ENCODE peak calls at places on chromosomes 16 and 17, in five cellular contexts. O is psoas muscle, D is cardiac muscle cell, H is PC-3, E is neural progenitor cell. J is an unnamed sample.

GRCh38 chr16:1438229-1439057 is 5.9 kb downstream of the CCDC154 start:
- DNase-seq in O (no peak), D (no peak), H (no peak), E (no peak), J (no peak)

GRCh38 chr17:17479209-17479608 is 2.4 kb downstream of the MED9 start:
- DNase-seq in O (no peak), D (no peak), H (no peak), E (no peak), J (no peak)

GRCh38 chr16:66845791-66846221 is 1.6 kb downstream of the CA7 start:
- DNase-seq in O (no peak), D (no peak), H (no peak), E (no peak), J (no peak)

GRCh38 chr16:15493416-15494181 is 59.2 kb downstream of the BMERB1 start:
- DNase-seq in O (no peak), D (no peak), H (no peak), E (no peak), J (no peak)

GRCh38 chr17:80838381-80839345 is 153.0 kb upstream of the CHMP6 start:
- DNase-seq in O (no peak), D (no peak), H (no peak), E (peak; percentile 58), J (no peak)

GRCh38 chr16:1528921-1529537 is 4.4 kb upstream of the TMEM204 start:
- DNase-seq in O (no peak), D (no peak), H (no peak), E (no peak), J (no peak)

GRCh38 chr17:57284583-57284982 is 28.3 kb downstream of the MSI2 start:
- DNase-seq in O (no peak), D (no peak), H (no peak), E (no peak), J (no peak)

GRCh38 chr17:17859909-17860760 is 23.3 kb upstream of the SREBF1 start:
- DNase-seq in O (peak; percentile 65), D (peak; percentile 72), H (peak; percentile 78), E (peak; percentile 80), J (peak; percentile 77)

DNA sequence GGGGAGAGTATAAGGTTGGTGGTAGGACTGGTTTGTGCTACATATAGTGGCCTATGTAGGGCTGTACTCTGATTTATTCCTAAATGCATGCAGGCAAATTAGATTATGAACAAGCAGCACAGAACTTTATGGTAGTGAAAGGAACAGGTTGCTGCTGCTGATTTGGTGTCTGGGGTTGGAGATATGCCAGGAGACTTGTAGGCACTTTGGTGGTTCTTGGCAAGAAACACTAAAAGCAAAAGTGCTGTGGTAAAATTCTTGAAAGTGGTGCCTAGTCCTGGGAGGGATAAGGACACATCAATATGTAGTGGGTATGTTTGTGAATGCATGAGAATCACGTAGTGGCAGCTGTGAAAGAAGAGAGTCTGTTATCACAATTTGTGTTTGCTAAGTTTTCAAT is 2126.0 kb downstream of the TP53TG3F start:
- DNase-seq in O (no peak), D (no peak), H (no peak), E (no peak), J (no peak)
- H3K9me3 ChIP-seq in O (peaks cover 3% of the 10 kb centered on the region), D (no peaks in the 10 kb centered on the region), H (no peaks in the 10 kb centered on the region), E (peaks cover 29% of the 10 kb centered on the region), J (no peaks in the 10 kb centered on the region)

GRCh38 chr16:24875466-24875865 is 29.7 kb downstream of the SLC5A11 start:
- DNase-seq in O (no peak), D (no peak), H (no peak), E (no peak), J (no peak)

GRCh38 chr16:24869033-24869432 is 23.3 kb downstream of the SLC5A11 start:
- DNase-seq in O (no peak), D (no peak), H (no peak), E (no peak), J (no peak)

GRCh38 chr16:24871891-24872290 is 26.1 kb downstream of the SLC5A11 start:
- DNase-seq in O (no peak), D (no peak), H (no peak), E (no peak), J (no peak)

GRCh38 chr16:24876231-24876630 is 30.5 kb downstream of the SLC5A11 start:
- DNase-seq in O (no peak), D (no peak), H (no peak), E (no peak), J (no peak)

GRCh38 chr16:24873028-24873427 is 27.3 kb downstream of the SLC5A11 start:
- DNase-seq in O (no peak), D (no peak), H (no peak), E (no peak), J (no peak)
- H3K4me1 ChIP-seq in O (no peaks in the 10 kb centered on the region), D (no peaks in the 10 kb centered on the region), H (no peaks in the 10 kb centered on the region), E (no peaks in the 10 kb centered on the region), J (no peaks in the 10 kb centered on the region)

GRCh38 chr16:62678796-62679195 is 642.6 kb upstream of the CDH8 start:
- DNase-seq in O (no peak), D (no peak), H (no peak), E (no peak), J (no peak)
- H3K9me3 ChIP-seq in O (peaks cover 7% of the 10 kb centered on the region), D (no peaks in the 10 kb centered on the region), H (peaks cover 3% of the 10 kb centered on the region), E (no peaks in the 10 kb centered on the region), J (peaks cover 10% of the 10 kb centered on the region)

DNA sequence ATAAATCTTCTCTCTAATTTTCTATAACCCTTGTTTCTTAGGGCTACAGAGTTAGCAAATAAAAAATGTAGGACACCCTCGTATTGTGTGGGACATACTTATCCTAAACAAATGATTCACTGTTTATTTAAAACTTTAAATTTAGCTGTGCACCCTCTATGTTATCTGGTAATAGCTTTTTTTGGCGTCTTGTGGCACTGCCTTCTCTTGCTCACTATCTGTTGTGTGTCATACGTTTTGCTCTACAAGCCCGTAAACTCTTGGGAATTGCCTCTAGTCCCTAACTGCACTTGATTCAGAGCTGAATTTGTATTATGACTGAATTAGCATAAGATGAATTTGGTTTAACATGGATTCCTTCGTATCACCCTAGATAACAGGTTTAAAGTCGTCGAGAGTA is 144.3 kb upstream of the MYOCD start:
- DNase-seq in O (no peak), D (no peak), H (no peak), E (no peak), J (no peak)
- H3K4me1 ChIP-seq in O (no peaks in the 10 kb centered on the region), D (peaks cover 21% of the 10 kb centered on the region), H (no peaks in the 10 kb centered on the region), E (no peaks in the 10 kb centered on the region), J (peaks cover 2% of the 10 kb centered on the region)

DNA sequence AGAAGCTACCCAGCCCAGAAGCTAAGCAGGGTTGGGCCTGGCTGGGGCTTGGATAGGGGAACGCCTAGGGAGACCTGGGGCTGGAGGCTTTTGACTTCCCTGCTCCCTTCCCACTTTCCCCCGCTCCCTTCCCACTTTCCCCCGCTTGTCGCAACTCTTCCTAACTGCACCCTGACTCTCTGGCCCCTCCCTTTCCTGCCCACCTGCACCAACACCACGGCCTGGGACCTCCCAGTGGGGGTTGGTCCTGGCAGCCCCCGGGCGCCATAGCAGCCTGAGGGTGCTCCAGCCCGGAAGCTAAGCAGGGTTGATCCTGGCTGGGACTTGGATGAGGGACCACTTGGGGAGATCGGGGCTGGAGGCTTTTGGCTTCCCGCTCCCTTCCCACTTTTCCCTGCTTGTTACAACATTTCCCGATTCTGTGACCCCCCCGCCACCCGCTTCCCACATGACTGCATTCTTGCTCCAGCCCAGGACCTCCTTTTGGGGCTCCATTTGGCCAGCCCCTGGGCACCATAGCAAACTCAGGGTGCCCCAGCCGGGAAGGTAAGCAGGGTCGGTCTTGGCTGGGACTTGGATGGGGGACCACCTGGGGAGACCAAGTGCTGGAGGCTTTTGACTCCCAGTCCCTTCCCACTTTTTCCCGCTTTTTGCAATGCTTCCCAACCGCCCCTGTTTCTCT is 2287.0 kb downstream of the TP53TG3F start:
- DNase-seq in O (no peak), D (no peak), H (no peak), E (no peak), J (no peak)
- H3K9me3 ChIP-seq in O (no peaks in the 10 kb centered on the region), D (no peaks in the 10 kb centered on the region), H (no peaks in the 10 kb centered on the region), E (peaks cover 3% of the 10 kb centered on the region), J (no peaks in the 10 kb centered on the region)

GRCh38 chr17:82196273-82196672 is 16.4 kb downstream of the CCDC57 start:
- DNase-seq in O (no peak), D (no peak), H (no peak), E (no peak), J (no peak)

GRCh38 chr17:82193520-82194236 is 19.0 kb downstream of the CCDC57 start:
- DNase-seq in O (no peak), D (no peak), H (no peak), E (no peak), J (no peak)

GRCh38 chr17:82198092-82198491 is 14.6 kb downstream of the CCDC57 start:
- DNase-seq in O (no peak), D (no peak), H (no peak), E (no peak), J (no peak)

GRCh38 chr17:82195675-82196258 is 16.9 kb downstream of the CCDC57 start:
- DNase-seq in O (no peak), D (no peak), H (no peak), E (no peak), J (no peak)

DNA sequence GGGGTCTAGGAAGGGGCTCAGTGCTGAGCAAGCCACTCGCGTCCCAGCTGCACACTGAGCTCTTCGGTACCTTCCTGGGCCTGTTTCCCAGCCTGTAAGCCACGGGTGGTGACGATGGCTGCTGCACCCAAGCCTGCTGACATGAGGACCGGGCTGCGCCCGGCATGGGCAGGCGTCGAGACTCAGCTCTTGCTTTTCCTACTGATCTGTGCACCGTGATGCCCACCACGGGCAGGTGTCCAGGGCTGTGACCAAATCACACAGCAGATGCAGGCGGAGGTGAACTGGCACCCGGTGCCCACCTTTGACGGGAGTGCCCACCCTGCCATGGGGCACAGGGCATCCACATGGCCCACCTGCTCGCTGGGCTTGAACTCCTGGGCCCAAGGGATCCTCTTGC is 17.9 kb downstream of the CCDC57 start:
- DNase-seq in O (no peak), D (no peak), H (no peak), E (no peak), J (no peak)
- H3K4me1 ChIP-seq in O (no peaks in the 10 kb centered on the region), D (no peaks in the 10 kb centered on the region), H (no peaks in the 10 kb centered on the region), E (no peaks in the 10 kb centered on the region), J (no peaks in the 10 kb centered on the region)

GRCh38 chr16:35447010-35447558 is 1987.7 kb downstream of the TP53TG3F start:
- DNase-seq in O (no peak), D (no peak), H (no peak), E (no peak), J (no peak)

GRCh38 chr16:35452471-35452870 is 1993.1 kb downstream of the TP53TG3F start:
- DNase-seq in O (no peak), D (no peak), H (no peak), E (no peak), J (no peak)

GRCh38 chr16:35449663-35450062 is 1990.3 kb downstream of the TP53TG3F start:
- DNase-seq in O (no peak), D (no peak), H (no peak), E (no peak), J (no peak)

DNA sequence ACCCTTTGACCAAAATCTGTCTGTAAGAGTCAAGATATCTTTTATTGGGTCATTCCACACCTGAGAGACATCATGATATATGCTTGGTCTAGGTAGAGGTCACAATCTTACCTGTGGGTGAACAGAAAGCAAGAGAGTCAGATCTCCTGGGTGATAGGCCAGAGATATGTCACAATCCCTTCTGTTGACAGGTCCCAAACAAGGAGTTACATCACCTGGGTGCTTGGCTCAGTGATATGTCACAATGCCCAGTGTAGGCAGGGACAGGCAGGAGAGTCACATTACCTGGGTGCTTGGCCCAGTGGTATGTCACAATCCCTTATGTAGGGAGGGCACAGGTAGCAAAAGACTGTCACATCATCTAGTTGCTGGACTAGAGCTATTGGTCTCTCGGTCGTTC is 1991.2 kb downstream of the TP53TG3F start:
- DNase-seq in O (no peak), D (no peak), H (no peak), E (no peak), J (no peak)
- H3K9me3 ChIP-seq in O (peaks cover 24% of the 10 kb centered on the region), D (no peaks in the 10 kb centered on the region), H (peaks cover 3% of the 10 kb centered on the region), E (peaks cover 25% of the 10 kb centered on the region), J (peaks cover 2% of the 10 kb centered on the region)

J was measured in HAP-1.